ENCODE peak calls at places on chromosome X, in seven cellular contexts. D, Q, E, J, K, B and O are unnamed samples. For H3K4me1, the result is how much of the 10 kb centered on the place peaks cover.

GRCh38 chrX:30241724-30242415 is at the start of gene MAGEB4:
- DNase-seq in D (no peak), K (no peak), J (no peak), Q (no peak), E (no peak), B (no peak), O (no peak)

GRCh38 chrX:11351375-11352295 is 58.4 kb downstream of the AMELX start:
- DNase-seq in Q (no peak), B (no peak), E (peak), K (no peak), J (peak), D (no peak), O (no peak)

GRCh38 chrX:154019061-154019621 is 561 bp downstream of the IRAK1 start:
- DNase-seq in D (no peak), E (no peak), K (peak), B (no peak), J (peak), Q (no peak), O (no peak)

GRCh38 chrX:15221321-15221720 is 48.6 kb downstream of the ASB9 start:
- DNase-seq in Q (no peak), B (no peak), J (no peak), K (no peak), D (no peak), E (no peak), O (no peak)

GRCh38 chrX:1453390-1453783 is 678 bp upstream of the ASMTL start:
- DNase-seq in K (no peak), B (no peak), J (no peak), E (peak), D (no peak), Q (peak), O (no peak)

GRCh38 chrX:105658136-105658535 is 164.2 kb upstream of the NRK start:
- DNase-seq in Q (no peak), B (no peak), K (no peak), E (no peak), J (no peak), D (no peak), O (no peak)

GRCh38 chrX:11886745-11887144 is 128.7 kb downstream of the MSL3 start:
- DNase-seq in D (no peak), J (no peak), K (no peak), B (no peak), Q (no peak), E (no peak), O (no peak)

GRCh38 chrX:103488332-103488731 is 31.0 kb downstream of the RAB40A start:
- DNase-seq in B (no peak), E (no peak), K (no peak), Q (no peak), J (no peak), D (no peak), O (no peak)

GRCh38 chrX:118437283-118437682 is 58.3 kb upstream of the DOCK11 start:
- DNase-seq in B (no peak), E (no peak), K (no peak), J (no peak), Q (no peak), D (no peak), O (no peak)

GRCh38 chrX:101973066-101973465 is 41.2 kb upstream of the ZMAT1 start:
- DNase-seq in J (no peak), D (no peak), K (no peak), B (no peak), Q (no peak), E (no peak), O (no peak)

GRCh38 chrX:148298737-148299136 is 201.7 kb upstream of the AFF2 start:
- DNase-seq in D (no peak), Q (no peak), B (no peak), J (no peak), K (no peak), E (no peak), O (no peak)

GRCh38 chrX:73401591-73402266 is 45.1 kb upstream of the CDX4 start:
- DNase-seq in E (no peak), Q (no peak), K (no peak), J (no peak), D (peak), B (no peak), O (no peak)

GRCh38 chrX:136652822-136653723 is 5.1 kb downstream of the CD40LG start:
- DNase-seq in D (no peak), Q (no peak), K (no peak), B (no peak), E (no peak), J (no peak), O (no peak)

GRCh38 chrX:37347420-37347819 is 1.7 kb upstream of the PRRG1 start:
- DNase-seq in K (no peak), J (no peak), B (no peak), Q (no peak), E (no peak), D (no peak), O (no peak)

GRCh38 chrX:154019633-154020499 is at the start of gene IRAK1:
- DNase-seq in D (peak), B (no peak), E (peak), K (peak), J (peak), Q (peak), O (no peak)

DNA sequence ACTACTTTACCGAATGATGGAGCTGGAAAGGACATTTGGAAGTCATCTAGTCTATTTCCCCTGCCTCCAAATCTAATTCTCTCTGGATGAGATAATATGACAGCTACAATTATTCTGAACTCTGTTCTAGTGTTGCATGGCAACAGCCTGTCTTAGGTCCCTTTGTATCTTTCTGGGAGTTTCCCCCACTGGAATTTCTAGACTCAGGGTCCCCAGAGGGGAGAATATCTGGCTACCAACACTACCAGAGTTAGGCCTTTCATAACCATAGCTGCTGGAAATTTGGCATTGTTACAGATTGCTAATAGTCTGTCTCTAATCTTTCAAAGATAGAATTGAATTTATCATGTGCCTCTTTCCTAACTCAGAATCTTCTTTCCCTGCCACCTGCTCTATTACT is 4.5 kb downstream of the MSN start:
- DNase-seq in E (no peak), D (no peak), J (no peak), B (no peak), K (no peak), Q (no peak), O (no peak)
- H3K4me1 ChIP-seq in E (half or more), D (under half), J (under half), B (under half), K (half or more), Q (half or more), O (under half)

DNA sequence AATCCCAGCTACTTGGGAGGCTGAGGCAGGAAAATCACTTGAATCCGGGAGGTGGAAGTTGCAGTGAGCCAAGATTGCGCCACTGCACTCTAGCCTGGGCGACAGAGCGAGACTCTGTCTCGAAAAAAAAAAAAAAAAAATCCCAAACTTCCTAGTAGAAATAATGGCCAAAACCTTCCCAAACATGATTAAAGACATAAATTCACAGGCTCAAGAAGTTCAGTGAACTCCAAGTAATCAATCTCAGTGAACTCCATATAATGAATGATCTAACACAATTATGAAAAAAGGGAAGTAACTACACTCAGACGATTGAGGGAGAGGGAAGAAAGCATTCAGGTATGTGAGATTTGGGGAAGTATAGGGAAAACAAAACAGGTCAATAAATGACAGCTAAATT is 6.5 kb downstream of the FUNDC1 start:
- DNase-seq in E (no peak), Q (no peak), B (no peak), J (no peak), K (no peak), D (no peak), O (no peak)
- H3K4me3 ChIP-seq in E (no peak), Q (no peak), B (no peak), J (no peak), K (no peak), D (no peak), O (no peak)

GRCh38 chrX:72125331-72126047 is 6.2 kb downstream of the RTL5 start:
- DNase-seq in J (no peak), K (no peak), E (no peak), D (no peak), Q (no peak), B (no peak), O (no peak)
- H3K4me1 ChIP-seq in J (under half), K (half or more), E (half or more), D (half or more), Q (under half), B (under half), O (under half)

GRCh38 chrX:129791336-129791735 is 11.6 kb downstream of the SASH3 start:
- DNase-seq in E (no peak), D (no peak), K (no peak), B (no peak), Q (no peak), J (no peak), O (no peak)
- H3K4me3 ChIP-seq in E (no peak), D (no peak), K (no peak), B (no peak), Q (no peak), J (no peak), O (no peak)

DNA sequence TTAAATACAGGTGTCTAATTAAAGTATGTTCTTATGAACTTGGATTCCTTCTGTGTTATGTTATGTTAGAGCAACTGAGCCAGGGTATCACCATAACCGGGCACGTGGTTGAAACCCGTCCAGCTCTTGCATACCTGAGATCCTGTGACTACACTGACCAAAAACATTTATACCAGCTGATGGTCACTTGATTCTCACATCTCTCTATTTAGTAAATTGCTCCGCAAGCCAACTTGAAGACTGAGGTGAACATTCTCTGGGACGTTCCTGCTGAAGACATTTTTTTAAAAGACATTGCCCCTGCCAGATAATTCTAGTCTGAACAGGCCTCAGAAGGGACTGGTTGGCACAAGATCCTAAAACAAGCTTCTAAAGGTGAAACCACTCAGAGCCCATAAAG is 550.0 kb upstream of the DIPK2B start:
- DNase-seq in E (no peak), D (no peak), B (no peak), J (no peak), Q (no peak), K (no peak), O (no peak)
- H3K4me1 ChIP-seq in E (under half), D (under half), B (under half), J (under half), Q (under half), K (under half), O (under half)

GRCh38 chrX:9291666-9292065 is 173.2 kb upstream of the TBL1X start:
- DNase-seq in B (no peak), J (no peak), E (no peak), D (no peak), Q (no peak), K (peak), O (no peak)

GRCh38 chrX:9293903-9294302 is 171.0 kb upstream of the TBL1X start:
- DNase-seq in E (no peak), Q (no peak), J (no peak), B (no peak), K (no peak), D (no peak), O (no peak)

DNA sequence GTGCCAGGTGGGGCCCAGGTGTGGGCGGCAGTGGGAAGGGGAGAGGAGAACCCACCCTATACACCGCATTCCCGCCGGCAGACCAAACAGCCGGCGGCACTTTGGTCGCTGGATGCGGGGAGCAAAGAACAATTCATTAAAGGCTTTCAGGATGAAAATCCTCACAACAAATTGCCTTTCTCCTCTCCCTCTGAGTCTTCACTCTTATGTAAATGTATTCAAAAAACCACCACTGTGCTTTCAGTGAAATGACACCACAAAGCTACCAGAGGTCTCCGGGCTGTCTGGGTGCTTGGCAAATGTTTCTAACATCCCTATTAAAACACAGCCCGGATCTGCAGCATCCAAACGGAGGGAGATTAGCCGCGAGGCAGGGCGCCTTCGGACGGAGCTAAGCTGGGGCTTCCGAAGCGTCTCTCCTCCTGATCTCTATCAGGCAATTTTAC is 171.8 kb upstream of the TBL1X start:
- DNase-seq in Q (no peak), E (no peak), K (no peak), B (no peak), D (no peak), J (no peak), O (no peak)
- H3K4me3 ChIP-seq in Q (no peak), E (no peak), K (no peak), B (no peak), D (no peak), J (no peak), O (no peak)

DNA sequence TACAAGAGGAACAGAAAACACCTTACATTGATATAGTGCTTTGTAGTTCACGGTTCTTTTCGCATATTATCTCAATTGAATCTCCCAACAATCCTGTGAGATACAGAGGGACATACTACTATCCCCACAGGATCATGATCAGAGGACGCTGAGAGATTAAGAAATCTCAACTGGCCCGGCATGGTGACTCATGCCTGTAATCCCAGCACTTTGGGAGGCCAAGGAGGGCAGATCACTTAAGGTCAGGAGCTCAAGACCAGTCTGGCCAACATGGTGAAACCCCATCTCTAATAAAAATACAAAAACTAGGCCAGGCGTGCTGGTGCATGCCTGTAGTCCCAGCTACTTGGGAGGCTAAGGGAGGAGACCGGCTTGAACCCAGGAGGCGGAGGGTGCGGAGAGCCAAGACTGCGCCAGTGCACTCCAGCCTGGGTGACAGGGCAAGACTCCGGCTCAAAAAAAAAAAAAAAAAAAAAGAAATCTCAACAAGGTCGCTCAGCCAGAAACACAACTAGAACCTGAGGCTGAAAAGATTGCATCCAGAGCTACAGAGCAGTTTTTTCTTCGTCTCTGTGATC is 7.4 kb downstream of the APOO start:
- DNase-seq in D (no peak), K (no peak), Q (no peak), J (no peak), E (no peak), B (no peak), O (no peak)
- H3K4me1 ChIP-seq in D (under half), K (under half), Q (under half), J (under half), E (under half), B (under half), O (under half)